ENCODE peak calls at places on chromosomes 4 and X, in five cellular contexts. Q is body of pancreas, N is upper lobe of right lung, V is A549, K is ascending aorta. C is an unnamed sample.

GRCh38 chr4:57233391-57233790 is 123.2 kb upstream of the IGFBP7 start:
- DNase-seq in Q (no peak), N (no peak), V (peak; percentile 3), K (no peak), C (no peak)

GRCh38 chr4:169314906-169315305 is 44.1 kb upstream of the SH3RF1 start:
- DNase-seq in Q (peak; percentile 92), N (peak; percentile 78), V (peak; percentile 70), K (no peak), C (peak; percentile 73)

GRCh38 chr4:147760176-147760575 is 28.3 kb downstream of the ARHGAP10 start:
- DNase-seq in Q (peak; percentile 40), N (no peak), V (no peak), K (no peak), C (no peak)

GRCh38 chr4:51906167-51906647 is 63.3 kb downstream of the DCUN1D4 start:
- DNase-seq in Q (no peak), N (no peak), V (no peak), K (no peak), C (no peak)

GRCh38 chr4:88138561-88138960 is 19.9 kb downstream of the ABCG2 start:
- DNase-seq in Q (no peak), N (no peak), V (peak; percentile 21), K (no peak), C (no peak)

GRCh38 chr4:176788971-176789370 is 3.8 kb downstream of the VEGFC start:
- DNase-seq in Q (no peak), N (no peak), V (no peak), K (no peak), C (no peak)

GRCh38 chr4:150308824-150309472 is 230.7 kb downstream of the DCLK2 start:
- DNase-seq in Q (no peak), N (no peak), V (peak; percentile 3), K (no peak), C (no peak)

GRCh38 chr4:147511005-147511660 is 30.2 kb downstream of the EDNRA start:
- DNase-seq in Q (no peak), N (no peak), V (no peak), K (no peak), C (no peak)

GRCh38 chr4:71604785-71605184 is 179.1 kb downstream of the GC start:
- DNase-seq in Q (no peak), N (no peak), V (no peak), K (no peak), C (no peak)

GRCh38 chr4:19047481-19047880 is 1025.9 kb upstream of the LCORL start:
- DNase-seq in Q (no peak), N (no peak), V (no peak), K (no peak), C (no peak)

GRCh38 chrX:99887918-99888317 is 522.2 kb downstream of the PCDH19 start:
- DNase-seq in Q (no peak), N (no peak), V (no peak), K (no peak), C (no peak)

GRCh38 chr4:5101571-5101970 is 50.3 kb downstream of the STK32B start:
- DNase-seq in Q (no peak), N (no peak), V (no peak), K (no peak), C (no peak)

GRCh38 chr4:8162625-8163024 is 4.0 kb upstream of the ABLIM2 start:
- DNase-seq in Q (no peak), N (no peak), V (no peak), K (no peak), C (no peak)

GRCh38 chr4:13762126-13762525 is 134.6 kb upstream of the BOD1L1 start:
- DNase-seq in Q (no peak), N (no peak), V (no peak), K (no peak), C (no peak)

GRCh38 chr4:124030038-124030638 is 633.5 kb downstream of the SPRY1 start:
- DNase-seq in Q (no peak), N (no peak), V (no peak), K (no peak), C (peak; percentile 35)

GRCh38 chr4:10832989-10833635 is 148.5 kb upstream of the CLNK start:
- DNase-seq in Q (no peak), N (no peak), V (no peak), K (no peak), C (no peak)

DNA sequence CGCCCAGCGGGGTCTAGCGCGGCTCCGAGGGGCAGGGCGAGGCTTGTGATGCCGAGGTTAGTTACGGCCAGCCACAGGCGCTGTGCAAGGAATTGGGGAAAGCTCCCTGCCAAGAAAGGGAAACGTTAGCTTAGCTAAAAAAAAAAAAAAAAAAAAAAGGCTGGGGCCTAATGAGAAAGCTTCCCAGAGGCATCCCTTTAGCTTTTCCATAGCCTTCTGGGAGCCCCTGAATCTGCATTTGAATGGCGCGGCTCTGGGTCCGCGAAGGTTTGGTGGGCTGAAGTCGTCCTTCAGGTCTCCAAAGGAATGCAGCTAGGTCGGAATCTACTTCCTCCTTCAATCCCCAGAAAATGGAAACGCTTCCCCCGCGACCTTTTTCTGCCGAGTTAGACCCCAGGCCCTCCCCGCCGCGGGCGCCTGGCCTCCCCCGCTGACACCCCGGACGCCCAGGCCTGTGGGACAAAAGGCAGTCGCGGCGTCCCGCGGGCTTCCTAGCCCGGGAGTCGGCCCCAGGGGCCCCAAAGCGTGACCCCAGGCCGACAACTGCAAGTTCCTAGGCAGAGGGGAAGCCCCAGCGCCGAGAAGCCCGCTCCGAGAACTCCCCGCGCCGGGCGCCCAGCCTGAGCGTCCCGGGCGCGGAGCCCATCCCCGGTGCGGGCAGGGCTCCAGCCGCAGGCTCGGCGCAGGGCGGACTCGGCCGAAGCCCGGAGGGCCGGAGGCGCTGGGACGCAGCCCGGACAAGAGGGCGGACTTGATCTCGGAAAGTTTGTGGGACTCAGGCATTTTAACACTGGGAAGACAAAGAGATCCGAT is 598 bp upstream of the FAT1 start:
- DNase-seq in Q (peak; percentile 73), N (peak; percentile 72), V (peak; percentile 39), K (no peak), C (peak; percentile 83)
- H3K9me3 ChIP-seq in Q (no peaks in the 10 kb centered on the region), N (peaks cover 4% of the 10 kb centered on the region), V (peaks cover 13% of the 10 kb centered on the region), K (no peaks in the 10 kb centered on the region), C (peaks cover 12% of the 10 kb centered on the region)

DNA sequence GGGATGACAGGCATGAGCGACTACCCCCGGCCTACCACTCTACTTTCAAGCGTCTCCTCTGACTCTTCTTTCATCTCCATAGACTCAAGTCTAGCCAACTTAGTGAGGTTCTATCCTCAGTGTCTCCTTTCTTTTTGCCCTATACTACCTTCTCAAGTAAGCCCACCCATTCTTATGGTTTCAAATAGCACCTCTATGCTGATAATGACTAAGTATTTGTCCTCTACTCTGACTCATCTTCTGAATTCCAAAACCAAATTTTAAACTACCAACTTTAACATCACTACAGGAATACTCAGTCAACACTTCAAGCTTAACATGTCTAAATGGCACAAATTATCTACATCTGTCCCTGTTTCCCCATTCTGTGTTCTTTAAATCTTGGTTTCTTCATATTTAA is 47.8 kb downstream of the ELF2 start:
- DNase-seq in Q (no peak), N (no peak), V (no peak), K (no peak), C (no peak)
- TF ChIP-seq CTCF in Q (no peak), N (no peak), V (no peak), K (no peak), C (no peak)

GRCh38 chr4:111685205-111685604 is 460.0 kb upstream of the FAM241A start:
- DNase-seq in Q (no peak), N (no peak), V (no peak), K (no peak), C (no peak)
- H3K9me3 ChIP-seq in Q (no peaks in the 10 kb centered on the region), N (no peaks in the 10 kb centered on the region), V (no peaks in the 10 kb centered on the region), K (no peaks in the 10 kb centered on the region), C (peaks cover 6% of the 10 kb centered on the region)

GRCh38 chr4:83889802-83890201 is 353.9 kb downstream of the GPAT3 start:
- DNase-seq in Q (no peak), N (no peak), V (peak; percentile 45), K (no peak), C (no peak)

GRCh38 chr4:83890816-83891215 is 354.9 kb downstream of the GPAT3 start:
- DNase-seq in Q (no peak), N (no peak), V (no peak), K (no peak), C (no peak)

GRCh38 chr4:83890231-83890630 is 354.3 kb downstream of the GPAT3 start:
- DNase-seq in Q (no peak), N (no peak), V (peak; percentile 10), K (no peak), C (no peak)

DNA sequence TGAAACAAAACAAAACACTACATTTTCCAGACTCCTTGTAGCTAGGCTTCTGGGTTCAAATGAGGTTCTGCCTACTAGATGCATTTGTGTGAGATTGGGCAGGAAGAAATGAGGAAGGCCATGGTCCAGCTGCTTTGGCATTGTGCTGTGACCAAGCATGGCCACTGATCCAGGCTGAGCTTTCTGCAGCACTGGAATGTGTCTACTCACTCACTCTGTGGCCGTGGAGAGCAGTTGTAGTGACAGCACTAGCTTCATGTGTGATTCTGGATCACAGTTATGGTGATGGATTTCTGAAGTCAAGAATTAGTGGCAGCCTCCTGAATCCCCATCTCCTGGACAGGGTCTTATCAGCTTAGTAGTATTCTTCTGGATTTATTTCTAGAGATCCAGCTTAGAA is 358.9 kb downstream of the GPAT3 start:
- DNase-seq in Q (no peak), N (no peak), V (no peak), K (no peak), C (no peak)
- TF ChIP-seq CTCF in Q (no peak), N (no peak), V (no peak), K (no peak), C (no peak)